ENCODE peak calls at places on chromosomes 12 and 14, in nine cellular contexts. X, H, Y, V, B, F, O, Q and A are unnamed samples. For H3K36me3, the result is how much of the 10 kb centered on the place peaks cover.

GRCh38 chr12:90250766-90251165 is 542.1 kb upstream of the ATP2B1 start:
- DNase-seq in X (peak), H (peak), Y (no peak), V (no peak), B (no peak), F (no peak), O (peak), Q (peak), A (no peak)

GRCh38 chr14:91372680-91373495 is 44.7 kb downstream of the CCDC88C start:
- DNase-seq in X (no peak), H (no peak), Y (no peak), V (no peak), B (no peak), F (peak), O (no peak), Q (no peak), A (no peak)

GRCh38 chr14:21440857-21441256 is 15.1 kb downstream of the CHD8 start:
- DNase-seq in X (no peak), H (no peak), Y (no peak), V (no peak), B (peak), F (no peak), O (no peak), Q (no peak), A (no peak)

GRCh38 chr14:104897286-104898194 is 27.1 kb upstream of the PLD4 start:
- DNase-seq in X (no peak), H (no peak), Y (no peak), V (peak), B (no peak), F (no peak), O (no peak), Q (no peak), A (no peak)

GRCh38 chr12:109875572-109876131 is 4.7 kb downstream of the GLTP start:
- DNase-seq in X (no peak), H (no peak), Y (no peak), V (peak), B (no peak), F (peak), O (no peak), Q (no peak), A (no peak)

GRCh38 chr14:68633131-68633991 is 159.5 kb downstream of the ZFP36L1 start:
- DNase-seq in X (no peak), H (no peak), Y (peak), V (no peak), B (no peak), F (no peak), O (peak), Q (peak), A (no peak)

GRCh38 chr12:132559652-132560420 is 50.5 kb downstream of the LRCOL1 start:
- DNase-seq in X (peak), H (peak), Y (peak), V (no peak), B (peak), F (peak), O (no peak), Q (peak), A (peak)

GRCh38 chr14:67665886-67666285 is 8.5 kb downstream of the VTI1B start:
- DNase-seq in X (peak), H (no peak), Y (no peak), V (no peak), B (no peak), F (no peak), O (no peak), Q (no peak), A (no peak)

GRCh38 chr12:98485792-98486347 is 29.5 kb upstream of the TMPO start:
- DNase-seq in X (no peak), H (no peak), Y (no peak), V (no peak), B (no peak), F (no peak), O (no peak), Q (no peak), A (no peak)

GRCh38 chr14:64421166-64421565 is 33.0 kb downstream of the MTHFD1 start:
- DNase-seq in X (peak), H (peak), Y (no peak), V (no peak), B (no peak), F (no peak), O (no peak), Q (no peak), A (no peak)

GRCh38 chr14:55699131-55700057 is 119.4 kb downstream of the KTN1 start:
- DNase-seq in X (peak), H (peak), Y (no peak), V (no peak), B (no peak), F (no peak), O (no peak), Q (no peak), A (no peak)

GRCh38 chr14:89131004-89131750 is 285.9 kb downstream of the FOXN3 start:
- DNase-seq in X (no peak), H (no peak), Y (no peak), V (no peak), B (no peak), F (no peak), O (no peak), Q (no peak), A (no peak)

GRCh38 chr12:20493924-20494323 is 125.6 kb downstream of the PDE3A start:
- DNase-seq in X (peak), H (no peak), Y (no peak), V (no peak), B (no peak), F (no peak), O (no peak), Q (no peak), A (no peak)

GRCh38 chr14:65940056-65940735 is 527.7 kb downstream of the FUT8 start:
- DNase-seq in X (peak), H (no peak), Y (no peak), V (no peak), B (peak), F (no peak), O (no peak), Q (no peak), A (peak)

GRCh38 chr14:66119805-66120204 is 366.4 kb upstream of the CCDC196 start:
- DNase-seq in X (no peak), H (no peak), Y (no peak), V (no peak), B (no peak), F (no peak), O (no peak), Q (no peak), A (no peak)

GRCh38 chr12:113131556-113131955 is 4.0 kb downstream of the RASAL1 start:
- DNase-seq in X (no peak), H (no peak), Y (no peak), V (no peak), B (no peak), F (no peak), O (no peak), Q (no peak), A (no peak)

GRCh38 chr14:44154446-44154845 is 352.6 kb downstream of the FSCB start:
- DNase-seq in X (no peak), H (no peak), Y (no peak), V (no peak), B (no peak), F (no peak), O (no peak), Q (no peak), A (no peak)

GRCh38 chr12:3885179-3886094 is 12.2 kb upstream of the PARP11 start:
- DNase-seq in X (peak), H (no peak), Y (no peak), V (no peak), B (no peak), F (no peak), O (peak), Q (peak), A (no peak)

GRCh38 chr12:70290126-70290525 is 46.9 kb downstream of the CNOT2 start:
- DNase-seq in X (no peak), H (no peak), Y (no peak), V (no peak), B (no peak), F (no peak), O (no peak), Q (no peak), A (no peak)

GRCh38 chr12:55877824-55878223 is 35.1 kb upstream of the MMP19 start:
- DNase-seq in X (no peak), H (no peak), Y (no peak), V (no peak), B (no peak), F (no peak), O (no peak), Q (no peak), A (no peak)

GRCh38 chr12:14614704-14615121 is 47.0 kb upstream of the PLBD1 start:
- DNase-seq in X (no peak), H (no peak), Y (no peak), V (no peak), B (no peak), F (peak), O (no peak), Q (no peak), A (no peak)

GRCh38 chr12:71755146-71755892 is 656 bp downstream of the RAB21 start:
- DNase-seq in X (peak), H (no peak), Y (no peak), V (peak), B (peak), F (peak), O (peak), Q (peak), A (peak)

GRCh38 chr12:50733720-50734119 is 30.2 kb upstream of the ATF1 start:
- DNase-seq in X (no peak), H (no peak), Y (no peak), V (no peak), B (no peak), F (no peak), O (no peak), Q (no peak), A (no peak)

GRCh38 chr12:50732591-50732990 is 31.3 kb upstream of the ATF1 start:
- DNase-seq in X (peak), H (peak), Y (no peak), V (no peak), B (no peak), F (no peak), O (no peak), Q (no peak), A (no peak)

GRCh38 chr12:50740307-50740706 is 23.6 kb upstream of the ATF1 start:
- DNase-seq in X (peak), H (no peak), Y (no peak), V (no peak), B (no peak), F (no peak), O (no peak), Q (no peak), A (no peak)

GRCh38 chr12:50739611-50740010 is 24.3 kb upstream of the ATF1 start:
- DNase-seq in X (peak), H (no peak), Y (no peak), V (no peak), B (no peak), F (no peak), O (no peak), Q (no peak), A (no peak)

GRCh38 chr12:50734409-50735263 is 29.3 kb upstream of the ATF1 start:
- DNase-seq in X (peak), H (no peak), Y (no peak), V (no peak), B (peak), F (no peak), O (no peak), Q (no peak), A (peak)
- H3K36me3 ChIP-seq in X (under half), H (under half), Y (half or more), V (under half), B (half or more), F (under half), O (half or more), Q (half or more), A (under half)

GRCh38 chr14:79199217-79199616 is 1012.1 kb downstream of the DIO2 start:
- DNase-seq in X (no peak), H (no peak), Y (no peak), V (no peak), B (no peak), F (no peak), O (no peak), Q (no peak), A (no peak)
- H3K36me3 ChIP-seq in X (under half), H (under half), Y (under half), V (under half), B (under half), F (under half), O (under half), Q (under half), A (under half)

GRCh38 chr14:74660167-74660566 is 48.1 kb upstream of the LTBP2 start:
- DNase-seq in X (no peak), H (no peak), Y (no peak), V (no peak), B (peak), F (no peak), O (no peak), Q (no peak), A (no peak)
- H3K36me3 ChIP-seq in X (under half), H (under half), Y (half or more), V (under half), B (under half), F (under half), O (under half), Q (under half), A (under half)

GRCh38 chr14:58216544-58216943 is 16.6 kb downstream of the ACTR10 start:
- DNase-seq in X (peak), H (no peak), Y (no peak), V (no peak), B (no peak), F (no peak), O (no peak), Q (no peak), A (no peak)

DNA sequence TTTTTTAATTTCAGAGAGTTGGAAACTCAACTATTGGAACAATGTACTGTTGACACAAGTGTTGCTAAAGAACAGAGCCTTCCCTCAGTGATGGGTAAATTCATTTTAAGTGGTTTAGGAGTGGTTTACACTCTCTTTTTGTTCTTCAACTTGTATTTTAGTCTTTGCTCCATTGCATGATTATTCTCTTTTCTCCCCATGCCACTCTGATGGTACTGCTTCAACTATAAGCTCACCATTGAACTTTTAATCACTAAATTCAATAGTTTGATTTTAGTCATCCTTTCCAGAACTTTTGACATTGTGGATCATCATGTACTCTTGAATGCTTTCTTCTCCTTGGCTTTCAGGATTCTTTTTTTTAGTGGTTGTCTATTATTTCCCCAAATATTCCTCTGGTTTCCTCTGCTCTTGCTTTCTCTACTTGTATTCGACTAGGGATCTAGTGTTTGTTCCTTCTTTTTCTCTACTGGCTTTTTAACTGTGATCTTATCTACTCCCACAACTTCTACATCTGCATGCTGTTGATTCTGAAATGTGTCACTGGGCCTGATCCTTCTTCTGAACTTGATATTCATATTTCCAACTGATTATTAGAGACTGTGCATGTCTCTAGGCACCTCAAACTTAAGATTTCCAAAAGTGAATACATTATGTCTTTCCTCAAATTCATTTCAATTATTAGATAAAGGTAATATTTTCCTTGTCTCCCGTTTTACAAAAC is 15.4 kb downstream of the ACTR10 start:
- DNase-seq in X (no peak), H (no peak), Y (no peak), V (no peak), B (peak), F (no peak), O (no peak), Q (no peak), A (no peak)
- H3K36me3 ChIP-seq in X (half or more), H (under half), Y (half or more), V (under half), B (under half), F (under half), O (under half), Q (half or more), A (under half)

GRCh38 chr12:32737715-32738114 is 18.0 kb downstream of the YARS2 start:
- DNase-seq in X (no peak), H (no peak), Y (no peak), V (no peak), B (no peak), F (no peak), O (no peak), Q (no peak), A (peak)

GRCh38 chr12:32739279-32739678 is 16.4 kb downstream of the YARS2 start:
- DNase-seq in X (no peak), H (no peak), Y (no peak), V (no peak), B (no peak), F (no peak), O (no peak), Q (no peak), A (no peak)

GRCh38 chr12:32736445-32736844 is 19.3 kb downstream of the YARS2 start:
- DNase-seq in X (no peak), H (no peak), Y (no peak), V (no peak), B (no peak), F (no peak), O (no peak), Q (no peak), A (no peak)

GRCh38 chr12:32734952-32735351 is 20.7 kb downstream of the YARS2 start:
- DNase-seq in X (no peak), H (no peak), Y (no peak), V (no peak), B (no peak), F (no peak), O (no peak), Q (no peak), A (no peak)
- H3K36me3 ChIP-seq in X (half or more), H (half or more), Y (half or more), V (under half), B (half or more), F (under half), O (under half), Q (half or more), A (half or more)

DNA sequence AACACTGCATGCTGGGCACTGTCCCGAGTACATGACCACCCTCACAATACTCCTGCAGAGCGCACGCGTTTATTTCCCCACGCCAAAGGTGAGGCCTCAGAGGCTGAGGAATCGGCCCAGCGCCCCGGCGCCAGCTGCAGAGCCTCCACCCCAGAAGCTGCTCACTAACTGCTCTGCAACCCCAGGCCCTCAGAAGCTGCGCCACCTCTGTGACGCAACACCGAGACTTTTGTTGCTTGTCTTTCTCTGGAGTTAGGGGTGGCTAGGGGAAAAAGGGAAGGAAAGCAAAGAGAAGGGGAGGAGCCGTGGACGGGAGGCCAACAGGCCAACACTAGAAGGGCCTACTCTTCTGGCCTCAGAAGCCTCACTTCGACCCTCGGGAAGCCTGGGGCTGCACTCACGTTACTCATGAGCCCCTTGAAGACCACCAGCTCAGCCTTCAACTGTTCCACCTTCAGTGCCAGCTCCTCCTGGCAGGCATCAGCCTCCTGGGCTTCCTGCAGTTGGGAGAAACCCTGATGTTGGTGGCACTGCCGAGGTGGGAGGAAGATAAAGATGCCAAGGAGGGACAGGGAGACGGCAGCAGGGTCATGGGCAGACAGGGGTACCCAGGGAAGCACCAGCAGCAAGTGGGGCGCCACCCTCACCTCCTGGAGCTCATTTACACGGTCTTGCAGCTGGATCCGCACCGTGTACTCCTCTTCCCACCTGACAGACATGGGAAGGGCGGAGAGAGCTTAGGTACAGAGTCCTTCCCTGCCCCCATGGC is 5.4 kb downstream of the IFFO1 start:
- DNase-seq in X (no peak), H (no peak), Y (peak), V (no peak), B (no peak), F (no peak), O (no peak), Q (no peak), A (no peak)
- H3K36me3 ChIP-seq in X (under half), H (half or more), Y (under half), V (under half), B (under half), F (under half), O (under half), Q (under half), A (half or more)

GRCh38 chr12:105109465-105110212 is 2.1 kb downstream of the WASHC4 start:
- DNase-seq in X (peak), H (no peak), Y (no peak), V (no peak), B (no peak), F (peak), O (no peak), Q (no peak), A (no peak)

GRCh38 chr12:105110851-105111250 is 3.3 kb downstream of the WASHC4 start:
- DNase-seq in X (peak), H (no peak), Y (no peak), V (no peak), B (no peak), F (no peak), O (no peak), Q (no peak), A (no peak)

GRCh38 chr12:105107176-105107496 is 395 bp upstream of the WASHC4 start:
- DNase-seq in X (peak), H (no peak), Y (no peak), V (no peak), B (peak), F (no peak), O (no peak), Q (no peak), A (no peak)

GRCh38 chr12:105107497-105108371 is at the start of gene WASHC4:
- DNase-seq in X (peak), H (peak), Y (peak), V (peak), B (peak), F (peak), O (peak), Q (peak), A (peak)

GRCh38 chr12:105113094-105113493 is 5.6 kb downstream of the WASHC4 start:
- DNase-seq in X (no peak), H (no peak), Y (no peak), V (no peak), B (no peak), F (no peak), O (no peak), Q (no peak), A (no peak)
- H3K36me3 ChIP-seq in X (half or more), H (half or more), Y (half or more), V (under half), B (half or more), F (under half), O (under half), Q (under half), A (under half)

DNA sequence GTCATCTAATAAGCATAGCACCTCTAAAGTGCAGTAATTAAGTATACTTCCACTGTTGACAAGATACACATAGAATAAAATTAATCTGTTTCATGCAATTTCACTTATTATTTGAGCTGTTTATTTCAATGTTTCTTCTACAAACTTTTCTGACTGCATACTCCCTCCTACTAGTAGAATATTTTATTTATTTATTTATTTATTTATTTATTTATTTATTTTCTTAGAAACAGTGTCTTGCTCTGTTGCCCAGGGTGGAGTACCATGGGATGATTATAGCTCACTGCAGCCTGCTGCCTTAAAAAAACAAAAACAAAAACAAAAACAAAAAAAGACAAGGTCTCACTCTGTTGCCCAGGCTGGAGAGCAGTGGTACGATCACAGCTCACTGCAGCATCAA is 68.4 kb upstream of the KITLG start:
- DNase-seq in X (no peak), H (no peak), Y (no peak), V (no peak), B (no peak), F (no peak), O (no peak), Q (no peak), A (no peak)
- H3K36me3 ChIP-seq in X (under half), H (under half), Y (under half), V (under half), B (under half), F (under half), O (under half), Q (under half), A (under half)

GRCh38 chr12:96285158-96285557 is 91.0 kb downstream of the ELK3 start:
- DNase-seq in X (no peak), H (no peak), Y (no peak), V (no peak), B (no peak), F (no peak), O (no peak), Q (no peak), A (no peak)
- H3K36me3 ChIP-seq in X (half or more), H (half or more), Y (half or more), V (under half), B (half or more), F (under half), O (half or more), Q (half or more), A (half or more)

GRCh38 chr14:85235868-85236267 is 294.1 kb upstream of the FLRT2 start:
- DNase-seq in X (no peak), H (no peak), Y (no peak), V (no peak), B (no peak), F (no peak), O (no peak), Q (no peak), A (no peak)
- H3K36me3 ChIP-seq in X (under half), H (under half), Y (under half), V (under half), B (under half), F (under half), O (under half), Q (under half), A (under half)